ENCODE peak calls at places on chromosomes 16 and 17, in five cellular contexts. One of them, this sample, is unnamed.

GRCh38 chr17:59877965-59878364 is 14.8 kb downstream of the TUBD1 start:
- DNase-seq in AG10803: no peak
- DNase-seq in foreskin melanocyte: no peak
- DNase-seq in RCC 7860: no peak
- DNase-seq in RWPE1: no peak
- DNase-seq in this sample: no peak

GRCh38 chr17:33522623-33523022 is 229.5 kb upstream of the ASIC2 start:
- DNase-seq in AG10803: no peak
- DNase-seq in foreskin melanocyte: no peak
- DNase-seq in RCC 7860: no peak
- DNase-seq in RWPE1: no peak
- DNase-seq in this sample: no peak

GRCh38 chr16:3235856-3236669 is 1.1 kb upstream of the ZNF200 start:
- DNase-seq in AG10803: no peak
- DNase-seq in foreskin melanocyte: peak
- DNase-seq in RCC 7860: no peak
- DNase-seq in RWPE1: no peak
- DNase-seq in this sample: no peak

GRCh38 chr17:76405967-76406647 is 21.7 kb downstream of the SPHK1 start:
- DNase-seq in AG10803: no peak
- DNase-seq in foreskin melanocyte: no peak
- DNase-seq in RCC 7860: no peak
- DNase-seq in RWPE1: no peak
- DNase-seq in this sample: no peak

GRCh38 chr17:38912221-38912813 is 13.1 kb upstream of the LASP1NB start:
- DNase-seq in AG10803: peak
- DNase-seq in foreskin melanocyte: no peak
- DNase-seq in RCC 7860: no peak
- DNase-seq in RWPE1: no peak
- DNase-seq in this sample: no peak

GRCh38 chr17:76446449-76447231 is 6.3 kb downstream of the UBE2O start:
- DNase-seq in AG10803: peak
- DNase-seq in foreskin melanocyte: no peak
- DNase-seq in RCC 7860: peak
- DNase-seq in RWPE1: peak
- DNase-seq in this sample: peak

GRCh38 chr17:57114085-57114673 is 29.1 kb downstream of the AKAP1 start:
- DNase-seq in AG10803: peak
- DNase-seq in foreskin melanocyte: no peak
- DNase-seq in RCC 7860: no peak
- DNase-seq in RWPE1: peak
- DNase-seq in this sample: peak

GRCh38 chr17:60139438-60140285 is 10.1 kb upstream of the CA4 start:
- DNase-seq in AG10803: peak
- DNase-seq in foreskin melanocyte: peak
- DNase-seq in RCC 7860: no peak
- DNase-seq in RWPE1: peak
- DNase-seq in this sample: peak

GRCh38 chr16:67277999-67278772 is 1.1 kb upstream of the PLEKHG4 start:
- DNase-seq in AG10803: peak
- DNase-seq in foreskin melanocyte: no peak
- DNase-seq in RCC 7860: peak
- DNase-seq in RWPE1: peak
- DNase-seq in this sample: peak

GRCh38 chr17:81994593-81995462 is 17.4 kb downstream of the ASPSCR1 start:
- DNase-seq in AG10803: no peak
- DNase-seq in foreskin melanocyte: no peak
- DNase-seq in RCC 7860: no peak
- DNase-seq in RWPE1: no peak
- DNase-seq in this sample: no peak

GRCh38 chr16:71185366-71185765 is 45.2 kb downstream of the HYDIN start:
- DNase-seq in AG10803: no peak
- DNase-seq in foreskin melanocyte: peak
- DNase-seq in RCC 7860: no peak
- DNase-seq in RWPE1: no peak
- DNase-seq in this sample: no peak

GRCh38 chr16:87742781-87743490 is 22.9 kb downstream of the KLHDC4 start:
- DNase-seq in AG10803: no peak
- DNase-seq in foreskin melanocyte: no peak
- DNase-seq in RCC 7860: no peak
- DNase-seq in RWPE1: no peak
- DNase-seq in this sample: no peak

GRCh38 chr17:44865231-44865660 is 17.6 kb downstream of the HIGD1B start:
- DNase-seq in AG10803: peak
- DNase-seq in foreskin melanocyte: peak
- DNase-seq in RCC 7860: peak
- DNase-seq in RWPE1: peak
- DNase-seq in this sample: peak

This sample was measured in ACHN.